ENCODE peak calls at places on chromosomes 4 and X, in six cellular contexts. C is fibroblast of lung, S is colonic mucosa, U is HepG2, P is HCT116, J is mammary epithelial cell. K is an unnamed sample.

GRCh38 chr4:20859097-20859781 is 159.0 kb downstream of the PACRGL start:
- DNase-seq in C (no peak), S (no peak), U (no peak), P (no peak), J (no peak), K (no peak)

GRCh38 chr4:47662975-47663374 is 174.9 kb downstream of the CORIN start:
- DNase-seq in C (no peak), S (peak; percentile 20), U (peak; percentile 23), P (peak; percentile 29), J (no peak), K (peak; percentile 72)

GRCh38 chr4:140233811-140234696 is 80.1 kb upstream of the MAML3 start:
- DNase-seq in C (peak; percentile 87), S (no peak), U (no peak), P (no peak), J (no peak), K (peak; percentile 49)

GRCh38 chrX:108590496-108590895 is 145.9 kb downstream of the IRS4 start:
- DNase-seq in C (peak; percentile 60), S (no peak), U (no peak), P (no peak), J (no peak), K (no peak)

GRCh38 chr4:11072426-11072825 is 356.3 kb downstream of the HS3ST1 start:
- DNase-seq in C (no peak), S (no peak), U (no peak), P (no peak), J (no peak), K (no peak)

GRCh38 chrX:70470850-70471289 is 26.2 kb downstream of the DLG3 start:
- DNase-seq in C (peak; percentile 77), S (no peak), U (no peak), P (no peak), J (peak; percentile 7), K (no peak)

GRCh38 chrX:45807572-45808425 is 607.1 kb upstream of the DIPK2B start:
- DNase-seq in C (peak; percentile 83), S (no peak), U (no peak), P (no peak), J (peak; percentile 50), K (no peak)

GRCh38 chr4:56691425-56691824 is 10.3 kb upstream of the HOPX start:
- DNase-seq in C (no peak), S (no peak), U (no peak), P (no peak), J (no peak), K (no peak)

GRCh38 chrX:3286196-3286920 is 60.1 kb downstream of the MXRA5 start:
- DNase-seq in C (peak; percentile 90), S (no peak), U (no peak), P (peak; percentile 31), J (peak; percentile 72), K (no peak)

GRCh38 chr4:47510506-47511143 is 25.6 kb downstream of the ATP10D start:
- DNase-seq in C (peak; percentile 33), S (no peak), U (no peak), P (no peak), J (no peak), K (no peak)

GRCh38 chr4:92104506-92104905 is 199.3 kb upstream of the GRID2 start:
- DNase-seq in C (no peak), S (no peak), U (no peak), P (no peak), J (no peak), K (no peak)

GRCh38 chr4:52577285-52577968 is 81.7 kb downstream of the USP46 start:
- DNase-seq in C (peak; percentile 73), S (no peak), U (no peak), P (no peak), J (peak; percentile 67), K (no peak)

GRCh38 chrX:84188320-84188834 is 378 bp upstream of the RPS6KA6 start:
- DNase-seq in C (peak; percentile 60), S (peak; percentile 53), U (no peak), P (no peak), J (peak; percentile 14), K (no peak)

GRCh38 chrX:88886908-88887307 is 139.9 kb downstream of the CPXCR1 start:
- DNase-seq in C (no peak), S (no peak), U (peak; percentile 68), P (no peak), J (no peak), K (peak; percentile 49)

GRCh38 chr4:182764137-182764536 is 153.0 kb downstream of the DCTD start:
- DNase-seq in C (peak; percentile 68), S (no peak), U (no peak), P (no peak), J (no peak), K (no peak)

GRCh38 chr4:172725581-172725980 is 443.0 kb upstream of the GALNT7 start:
- DNase-seq in C (peak; percentile 1), S (no peak), U (peak; percentile 1), P (no peak), J (no peak), K (no peak)

GRCh38 chr4:55075823-55076418 is 49.5 kb downstream of the KDR start:
- DNase-seq in C (peak; percentile 65), S (no peak), U (no peak), P (no peak), J (no peak), K (peak; percentile 56)

GRCh38 chrX:39648548-39649254 is 449.1 kb downstream of the BCOR start:
- DNase-seq in C (peak; percentile 16), S (no peak), U (no peak), P (no peak), J (no peak), K (no peak)

GRCh38 chr4:183858011-183858615 is 47.0 kb upstream of the STOX2 start:
- DNase-seq in C (no peak), S (no peak), U (no peak), P (no peak), J (no peak), K (peak; percentile 68)

GRCh38 chr4:30714408-30715031 is 5.6 kb upstream of the PCDH7 start:
- DNase-seq in C (peak; percentile 62), S (peak; percentile 47), U (peak; percentile 19), P (peak; percentile 73), J (peak; percentile 38), K (peak; percentile 85)

GRCh38 chrX:33817266-33817665 is 314.8 kb downstream of the FAM47A start:
- DNase-seq in C (no peak), S (no peak), U (no peak), P (no peak), J (no peak), K (no peak)

GRCh38 chrX:148501121-148502066 is 977 bp downstream of the AFF2 start:
- DNase-seq in C (no peak), S (no peak), U (no peak), P (no peak), J (peak; percentile 5), K (peak; percentile 77)

GRCh38 chr4:1533501-1534064 is 127.3 kb upstream of the NKX1-1 start:
- DNase-seq in C (no peak), S (no peak), U (no peak), P (no peak), J (no peak), K (no peak)

GRCh38 chr4:35300996-35301774 is 943.1 kb downstream of the ARAP2 start:
- DNase-seq in C (no peak), S (no peak), U (no peak), P (no peak), J (no peak), K (peak; percentile 89)

GRCh38 chr4:5955201-5955821 is 62.4 kb upstream of the CRMP1 start:
- DNase-seq in C (no peak), S (no peak), U (no peak), P (no peak), J (no peak), K (peak; percentile 73)

GRCh38 chrX:124328765-124329164 is 3.7 kb upstream of the TEX13D start:
- DNase-seq in C (peak; percentile 16), S (no peak), U (no peak), P (no peak), J (peak; percentile 71), K (no peak)

GRCh38 chr4:145507636-145508035 is 26.0 kb downstream of the SMAD1 start:
- DNase-seq in C (peak; percentile 63), S (no peak), U (peak; percentile 21), P (no peak), J (peak; percentile 81), K (no peak)

GRCh38 chr4:29278580-29278979 is 1441.6 kb upstream of the PCDH7 start:
- DNase-seq in C (peak; percentile 53), S (no peak), U (no peak), P (no peak), J (peak; percentile 17), K (no peak)

GRCh38 chr4:181946902-181947301 is 296.3 kb upstream of the TENM3 start:
- DNase-seq in C (no peak), S (no peak), U (no peak), P (no peak), J (no peak), K (no peak)

GRCh38 chr4:152776352-152776751 is 3.2 kb downstream of the TIGD4 start:
- DNase-seq in C (no peak), S (no peak), U (no peak), P (no peak), J (peak; percentile 17), K (no peak)

GRCh38 chr4:152771736-152772533 is 7.6 kb downstream of the TIGD4 start:
- DNase-seq in C (no peak), S (no peak), U (no peak), P (no peak), J (no peak), K (no peak)

GRCh38 chr4:152777488-152777887 is 2.0 kb downstream of the TIGD4 start:
- DNase-seq in C (no peak), S (no peak), U (no peak), P (no peak), J (no peak), K (no peak)

GRCh38 chr4:152773953-152774352 is 5.6 kb downstream of the TIGD4 start:
- DNase-seq in C (no peak), S (no peak), U (no peak), P (no peak), J (no peak), K (no peak)

GRCh38 chr4:152773322-152773721 is 6.2 kb downstream of the TIGD4 start:
- DNase-seq in C (no peak), S (no peak), U (no peak), P (no peak), J (no peak), K (no peak)
- TF ChIP-seq CTCF in C (no peak), S (no peak), U (no peak), P (no peak), J (no peak), K (no peak)

GRCh38 chrX:37509349-37509748 is 62.1 kb upstream of the LANCL3 start:
- DNase-seq in C (no peak), S (no peak), U (no peak), P (no peak), J (peak; percentile 6), K (peak; percentile 51)
- H3K9ac ChIP-seq in C (no peak overlapping the region), S (no peak overlapping the region), U (no peak overlapping the region), P (no peak overlapping the region), J (no peak overlapping the region), K (no peak overlapping the region)

DNA sequence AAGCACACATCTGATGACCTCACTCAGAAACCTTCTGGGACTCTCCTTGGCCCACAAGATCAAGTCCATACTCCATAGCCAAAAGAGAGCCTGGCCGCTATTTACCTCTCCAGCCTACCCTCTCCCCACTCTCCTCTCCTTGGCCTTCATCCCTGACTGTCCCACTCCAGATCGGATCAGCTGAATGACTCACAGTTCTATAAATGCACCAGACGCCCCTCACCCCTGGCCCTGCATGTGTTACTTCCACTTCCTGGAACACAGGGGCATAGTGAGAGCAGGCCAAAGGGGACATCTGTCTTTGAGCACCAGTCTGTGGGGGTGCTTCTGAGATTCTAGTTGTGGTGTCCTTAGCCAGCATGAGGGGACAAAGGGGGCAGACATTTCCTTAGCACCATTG is 62.4 kb downstream of the PJA1 start:
- DNase-seq in C (no peak), S (no peak), U (no peak), P (no peak), J (no peak), K (no peak)
- H3K4me3 ChIP-seq in C (no peak overlapping the region), S (no peak overlapping the region), U (no peak overlapping the region), P (no peak overlapping the region), J (no peak overlapping the region), K (no peak overlapping the region)

GRCh38 chrX:149845385-149845784 is 35.6 kb upstream of the MAGEA8 start:
- DNase-seq in C (no peak), S (no peak), U (no peak), P (no peak), J (peak; percentile 6), K (no peak)
- TF ChIP-seq CTCF in C (no peak), S (no peak), U (no peak), P (no peak), J (no peak), K (no peak)